ENCODE peak calls at places on chromosomes 5 and 9, in five cellular contexts. V is heart left ventricle, P is hepatocyte, H is ovary, R is epithelial cell of esophagus. M is an unnamed sample.
A peak's percentile ranks its signal among the peaks of the same experiment; 100 is the strongest.

GRCh38 chr5:62922191-62922590 is 343.6 kb downstream of the LRRC70 start:
- DNase-seq in H (no peak), V (no peak), P (no peak), R (no peak), M (no peak)

GRCh38 chr5:101915559-101915958 is 380.5 kb downstream of the SLCO4C1 start:
- DNase-seq in R (peak; percentile 2), H (no peak), P (no peak), V (no peak), M (no peak)

GRCh38 chr5:60945760-60946253 is 802 bp downstream of the NDUFAF2 start:
- DNase-seq in P (no peak), H (no peak), R (peak; percentile 62), V (peak; percentile 17), M (peak; percentile 78)

GRCh38 chr9:103183569-103184191 is 188.5 kb downstream of the CYLC2 start:
- DNase-seq in V (no peak), P (peak; percentile 42), H (peak; percentile 42), R (peak; percentile 53), M (no peak)

GRCh38 chr5:20113031-20113685 is 125.2 kb upstream of the CDH18 start:
- DNase-seq in H (no peak), P (no peak), R (no peak), V (no peak), M (no peak)

GRCh38 chr5:140140435-140140834 is 14.7 kb downstream of the IGIP start:
- DNase-seq in H (no peak), V (no peak), R (no peak), P (no peak), M (no peak)

GRCh38 chr9:76529667-76530066 is 70.7 kb downstream of the GCNT1 start:
- DNase-seq in H (no peak), P (no peak), V (no peak), R (no peak), M (no peak)

GRCh38 chr5:164563370-164563769 is 1058.0 kb downstream of the MAT2B start:
- DNase-seq in V (no peak), R (no peak), P (no peak), H (no peak), M (no peak)

GRCh38 chr5:163915481-163915961 is 410.1 kb downstream of the MAT2B start:
- DNase-seq in H (no peak), V (no peak), P (peak; percentile 11), R (no peak), M (no peak)

GRCh38 chr9:76516350-76516749 is 57.4 kb downstream of the GCNT1 start:
- DNase-seq in H (no peak), R (peak; percentile 36), P (no peak), V (no peak), M (no peak)

GRCh38 chr9:18185196-18185595 is 288.8 kb upstream of the ADAMTSL1 start:
- DNase-seq in R (peak; percentile 78), P (peak; percentile 60), H (no peak), V (no peak), M (no peak)

GRCh38 chr5:106454651-106455415 is 1215.9 kb downstream of the EFNA5 start:
- DNase-seq in V (no peak), R (peak; percentile 95), P (peak; percentile 40), H (no peak), M (no peak)

GRCh38 chr9:111566234-111566633 is 33.2 kb downstream of the PTGR1 start:
- DNase-seq in H (no peak), V (peak; percentile 25), P (peak; percentile 8), R (no peak), M (no peak)

GRCh38 chr5:120096413-120096812 is 367.7 kb upstream of the PRR16 start:
- DNase-seq in V (no peak), P (no peak), R (peak; percentile 60), H (no peak), M (no peak)
- H3K4me3 ChIP-seq in V (peak overlapping the region; percentile 28), P (no peak overlapping the region), R (no peak overlapping the region), H (no peak overlapping the region), M (peak overlapping the region; percentile 52)

GRCh38 chr9:33660771-33661170 is 134.6 kb upstream of the PRSS3 start:
- DNase-seq in H (no peak), R (no peak), P (no peak), V (no peak), M (no peak)
- TF ChIP-seq CTCF in H (no peak), R (no peak), P (no peak), V (no peak), M (no peak)

GRCh38 chr5:82662340-82662739 is 384.2 kb upstream of the RPS23 start:
- DNase-seq in V (no peak), P (no peak), R (no peak), H (no peak), M (no peak)

GRCh38 chr5:82661462-82661861 is 383.3 kb upstream of the RPS23 start:
- DNase-seq in P (no peak), R (no peak), V (no peak), H (no peak), M (no peak)

GRCh38 chr5:82661933-82662332 is 383.8 kb upstream of the RPS23 start:
- DNase-seq in H (no peak), R (no peak), P (no peak), V (no peak), M (no peak)

GRCh38 chr5:82657036-82657699 is 379.0 kb upstream of the RPS23 start:
- DNase-seq in R (no peak), V (no peak), H (no peak), P (no peak), M (no peak)

GRCh38 chr5:82659114-82659513 is 381.0 kb upstream of the RPS23 start:
- DNase-seq in H (no peak), V (no peak), P (no peak), R (no peak), M (no peak)
- H3K4me3 ChIP-seq in H (no peak overlapping the region), V (no peak overlapping the region), P (no peak overlapping the region), R (no peak overlapping the region), M (no peak overlapping the region)

DNA sequence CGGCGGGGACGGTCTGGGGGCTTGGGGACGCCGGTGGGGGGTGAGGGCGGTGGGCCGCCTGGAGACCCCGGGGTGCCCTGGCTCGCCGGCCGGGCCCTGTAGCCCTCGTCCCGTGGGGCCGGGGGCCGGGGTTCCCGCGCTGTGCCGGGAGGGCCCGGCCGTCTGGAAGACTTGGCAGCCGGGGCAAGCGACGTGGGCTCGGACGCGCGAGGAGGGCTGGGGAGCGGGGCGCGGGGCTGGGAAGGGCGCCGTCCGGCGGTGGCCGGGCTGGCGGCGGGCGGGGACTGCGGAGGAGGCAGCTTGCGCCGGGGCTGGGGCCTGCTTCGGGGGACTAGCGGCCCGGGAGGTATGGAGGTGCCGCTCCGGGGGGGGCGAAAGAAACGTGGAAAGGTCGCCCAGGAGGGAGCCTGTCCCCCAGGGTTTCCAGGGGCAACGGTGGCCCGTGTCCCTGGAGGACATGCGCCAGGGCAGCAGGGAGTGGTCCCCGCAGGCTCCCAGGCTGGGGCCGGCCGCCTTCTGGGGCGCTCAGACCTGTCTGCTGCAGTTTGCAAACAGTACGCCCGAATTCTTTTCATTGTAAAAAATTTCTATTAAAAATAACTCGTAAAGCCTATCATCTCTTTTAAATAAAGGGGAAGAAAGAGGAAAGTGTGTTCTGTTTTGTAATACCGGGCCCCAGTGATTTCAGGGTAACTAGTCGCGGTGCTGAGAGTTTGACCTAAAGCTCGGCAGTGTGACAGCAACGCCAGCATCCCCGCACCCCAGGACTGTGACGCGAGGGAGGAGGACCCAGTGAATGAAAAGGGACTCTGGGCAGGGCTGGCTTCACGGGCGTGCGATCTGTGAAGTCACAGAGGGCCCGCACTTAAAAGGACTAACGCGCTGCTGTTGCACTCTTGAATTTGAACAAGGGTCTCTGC is 752 bp upstream of the ANKH start:
- DNase-seq in P (peak; percentile 81), V (peak; percentile 83), H (peak; percentile 53), R (no peak), M (peak; percentile 81)
- TF ChIP-seq CTCF in P (no peak), V (peak; percentile 28), H (no peak), R (no peak), M (no peak)

DNA sequence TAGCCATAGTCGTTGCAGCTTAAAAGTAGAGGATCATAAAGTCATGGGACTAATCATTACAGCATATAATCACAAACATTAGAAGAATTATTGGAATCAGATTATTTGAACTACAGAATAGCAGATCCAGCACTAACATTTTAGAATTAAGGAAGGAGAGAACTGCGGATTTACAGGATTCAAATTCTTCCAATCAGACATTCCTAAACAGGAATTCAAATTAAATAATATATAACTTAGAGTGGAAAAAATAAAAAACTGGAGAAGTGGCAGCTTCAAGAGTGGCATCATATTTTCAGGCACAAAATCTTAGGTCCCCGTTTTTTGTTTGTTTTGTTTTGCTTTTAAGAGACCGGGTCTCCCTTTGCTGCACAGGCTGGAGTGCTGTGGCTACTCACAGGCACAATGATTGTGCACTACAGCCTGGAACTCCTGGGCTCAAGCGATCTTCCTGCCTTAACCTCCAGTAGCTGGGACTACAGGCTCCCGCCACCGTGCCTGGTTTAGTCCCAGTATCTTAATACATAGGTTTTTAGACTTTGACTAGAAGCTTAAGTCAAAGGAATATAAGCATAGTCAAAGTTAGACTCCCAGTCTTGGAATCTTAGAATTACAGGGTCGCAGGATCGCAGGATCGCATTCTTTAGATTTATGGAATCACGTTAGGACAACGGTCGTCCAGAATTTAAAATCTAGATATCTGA is 2.1 kb upstream of the FOXE1 start:
- DNase-seq in P (no peak), H (no peak), R (no peak), V (no peak), M (no peak)
- H3K4me3 ChIP-seq in P (no peak overlapping the region), H (no peak overlapping the region), R (no peak overlapping the region), V (no peak overlapping the region), M (peak overlapping the region; percentile 50)

GRCh38 chr9:128877852-128878251 is 3.9 kb downstream of the KYAT1 start:
- DNase-seq in H (no peak), V (no peak), R (no peak), P (no peak), M (no peak)
- TF ChIP-seq CTCF in H (no peak), V (no peak), R (no peak), P (no peak), M (no peak)

GRCh38 chr5:173903396-173904140 is 15.4 kb downstream of the CPEB4 start:
- DNase-seq in R (no peak), H (no peak), V (no peak), P (no peak), M (no peak)
- H3K4me3 ChIP-seq in R (no peak overlapping the region), H (no peak overlapping the region), V (no peak overlapping the region), P (no peak overlapping the region), M (no peak overlapping the region)

GRCh38 chr5:8953911-8954310 is 592.0 kb downstream of the SEMA5A start:
- DNase-seq in H (no peak), V (no peak), R (no peak), P (no peak), M (no peak)

GRCh38 chr5:8952147-8952546 is 593.7 kb downstream of the SEMA5A start:
- DNase-seq in V (no peak), R (no peak), P (no peak), H (no peak), M (no peak)

GRCh38 chr5:8953016-8953415 is 592.9 kb downstream of the SEMA5A start:
- DNase-seq in H (no peak), V (no peak), R (no peak), P (no peak), M (no peak)

GRCh38 chr5:8956659-8957058 is 589.2 kb downstream of the SEMA5A start:
- DNase-seq in V (no peak), H (no peak), P (no peak), R (no peak), M (no peak)

DNA sequence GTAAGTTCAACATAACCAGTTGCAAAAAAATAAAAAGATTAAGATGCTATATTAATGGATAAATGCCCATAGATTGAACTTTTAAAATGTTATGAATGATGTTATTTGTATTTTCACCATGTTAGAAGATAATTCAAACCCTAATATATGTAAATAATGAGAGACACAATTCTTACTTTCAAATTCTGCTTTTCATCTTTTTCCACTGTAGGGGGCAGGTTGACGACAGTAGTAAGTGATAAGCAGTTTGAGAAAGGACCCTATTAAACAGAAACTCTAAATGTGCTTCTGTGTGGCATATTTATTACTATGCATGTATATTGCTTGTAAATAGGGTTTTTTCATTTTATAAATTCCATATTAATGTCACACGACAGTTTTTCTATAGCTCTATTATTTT is 591.1 kb downstream of the SEMA5A start:
- DNase-seq in H (no peak), V (no peak), R (no peak), P (no peak), M (no peak)
- TF ChIP-seq CTCF in H (no peak), V (no peak), R (no peak), P (no peak), M (no peak)

GRCh38 chr5:78506296-78507049 is 142.1 kb downstream of the LHFPL2 start:
- DNase-seq in H (no peak), V (no peak), R (no peak), P (no peak), M (no peak)
- H3K4me3 ChIP-seq in H (no peak overlapping the region), V (no peak overlapping the region), R (no peak overlapping the region), P (no peak overlapping the region), M (no peak overlapping the region)

M was measured in coronary artery.